ENCODE peak calls at places on chromosomes 6 and 20, in six cellular contexts. G, H, O, S, Q and J are unnamed samples.

GRCh38 chr6:35181313-35181932 is 32.3 kb upstream of the SCUBE3 start:
- DNase-seq in G (peak), H (no peak), O (no peak), S (no peak), Q (peak), J (no peak)

GRCh38 chr6:145147559-145147958 is 587.8 kb downstream of the EPM2A start:
- DNase-seq in G (peak), H (no peak), O (no peak), S (no peak), Q (peak), J (no peak)

GRCh38 chr20:56518126-56518525 is 6.4 kb upstream of the FAM209A start:
- DNase-seq in G (no peak), H (no peak), O (no peak), S (no peak), Q (no peak), J (no peak)

GRCh38 chr6:24824142-24824755 is 25.5 kb upstream of the ARMH2 start:
- DNase-seq in G (no peak), H (no peak), O (no peak), S (no peak), Q (no peak), J (no peak)

GRCh38 chr6:76861403-76861802 is 601.9 kb downstream of the HTR1B start:
- DNase-seq in G (no peak), H (peak), O (no peak), S (no peak), Q (peak), J (peak)

GRCh38 chr20:63096681-63097335 is 90.0 kb upstream of the BHLHE23 start:
- DNase-seq in G (no peak), H (peak), O (no peak), S (no peak), Q (no peak), J (no peak)

GRCh38 chr6:111258615-111259088 is 171.3 kb downstream of the SLC16A10 start:
- DNase-seq in G (no peak), H (no peak), O (no peak), S (no peak), Q (no peak), J (no peak)

GRCh38 chr20:11101243-11101642 is 427.4 kb upstream of the JAG1 start:
- DNase-seq in G (peak), H (no peak), O (no peak), S (no peak), Q (peak), J (peak)

GRCh38 chr6:57257911-57258541 is 35.9 kb upstream of the RAB23 start:
- DNase-seq in G (peak), H (no peak), O (no peak), S (no peak), Q (peak), J (no peak)

GRCh38 chr20:46688151-46689081 is 828 bp downstream of the TP53RK start:
- DNase-seq in G (peak), H (no peak), O (no peak), S (no peak), Q (peak), J (peak)

GRCh38 chr6:150588862-150589499 is 10.7 kb upstream of the PLEKHG1 start:
- DNase-seq in G (no peak), H (no peak), O (no peak), S (no peak), Q (no peak), J (no peak)

GRCh38 chr6:29938746-29939508 is 3.4 kb upstream of the HLA-A start:
- DNase-seq in G (no peak), H (no peak), O (no peak), S (no peak), Q (no peak), J (no peak)

GRCh38 chr6:140051521-140052455 is 677.3 kb upstream of the CITED2 start:
- DNase-seq in G (peak), H (no peak), O (no peak), S (no peak), Q (peak), J (peak)

GRCh38 chr6:121794630-121795029 is 359.2 kb downstream of the GJA1 start:
- DNase-seq in G (peak), H (no peak), O (no peak), S (no peak), Q (peak), J (peak)
- H3K9ac ChIP-seq in G (no peak), H (no peak), O (no peak), S (no peak), Q (peak), J (no peak)

GRCh38 chr6:89081129-89081422 is 525 bp downstream of the PNRC1 start:
- DNase-seq in G (no peak), H (no peak), O (no peak), S (no peak), Q (no peak), J (peak)
- H4K91ac ChIP-seq in G (peak), H (peak), O (peak), S (peak), Q (peak), J (peak)

GRCh38 chr20:33670715-33671499 is 3.3 kb downstream of the NECAB3 start:
- DNase-seq in G (no peak), H (no peak), O (no peak), S (no peak), Q (no peak), J (no peak)
- H3K9ac ChIP-seq in G (no peak), H (no peak), O (no peak), S (peak), Q (no peak), J (no peak)

GRCh38 chr6:113732384-113732966 is 124.7 kb upstream of the MARCKS start:
- DNase-seq in G (peak), H (no peak), O (no peak), S (peak), Q (peak), J (no peak)
- H4K91ac ChIP-seq in G (no peak), H (no peak), O (no peak), S (no peak), Q (no peak), J (no peak)

GRCh38 chr6:155248021-155249001 is 15.5 kb upstream of the CLDN20 start:
- DNase-seq in G (peak), H (peak), O (no peak), S (peak), Q (peak), J (peak)
- H3K9ac ChIP-seq in G (no peak), H (no peak), O (no peak), S (no peak), Q (peak), J (no peak)

DNA sequence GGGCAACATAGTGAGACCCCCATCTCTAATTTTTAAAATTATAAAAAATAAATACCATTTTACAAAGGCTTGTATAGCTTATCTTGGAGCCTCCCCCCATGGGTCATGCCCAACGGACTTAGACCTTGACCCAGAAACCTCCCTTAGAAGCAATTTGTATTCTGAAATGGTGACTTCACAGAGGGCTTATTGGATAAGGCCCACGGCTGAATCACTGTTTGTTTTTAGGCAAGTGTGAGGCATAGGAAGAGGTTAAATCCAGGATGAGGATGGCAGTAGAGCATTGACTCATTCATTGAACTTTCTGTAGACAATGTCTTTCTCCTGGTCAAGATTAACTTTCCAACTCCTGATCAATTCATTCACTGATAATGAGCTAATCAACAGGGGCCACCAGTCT is 6.2 kb upstream of the SNAI1 start:
- DNase-seq in G (peak), H (no peak), O (no peak), S (no peak), Q (no peak), J (no peak)
- H4K91ac ChIP-seq in G (no peak), H (no peak), O (no peak), S (no peak), Q (no peak), J (no peak)

DNA sequence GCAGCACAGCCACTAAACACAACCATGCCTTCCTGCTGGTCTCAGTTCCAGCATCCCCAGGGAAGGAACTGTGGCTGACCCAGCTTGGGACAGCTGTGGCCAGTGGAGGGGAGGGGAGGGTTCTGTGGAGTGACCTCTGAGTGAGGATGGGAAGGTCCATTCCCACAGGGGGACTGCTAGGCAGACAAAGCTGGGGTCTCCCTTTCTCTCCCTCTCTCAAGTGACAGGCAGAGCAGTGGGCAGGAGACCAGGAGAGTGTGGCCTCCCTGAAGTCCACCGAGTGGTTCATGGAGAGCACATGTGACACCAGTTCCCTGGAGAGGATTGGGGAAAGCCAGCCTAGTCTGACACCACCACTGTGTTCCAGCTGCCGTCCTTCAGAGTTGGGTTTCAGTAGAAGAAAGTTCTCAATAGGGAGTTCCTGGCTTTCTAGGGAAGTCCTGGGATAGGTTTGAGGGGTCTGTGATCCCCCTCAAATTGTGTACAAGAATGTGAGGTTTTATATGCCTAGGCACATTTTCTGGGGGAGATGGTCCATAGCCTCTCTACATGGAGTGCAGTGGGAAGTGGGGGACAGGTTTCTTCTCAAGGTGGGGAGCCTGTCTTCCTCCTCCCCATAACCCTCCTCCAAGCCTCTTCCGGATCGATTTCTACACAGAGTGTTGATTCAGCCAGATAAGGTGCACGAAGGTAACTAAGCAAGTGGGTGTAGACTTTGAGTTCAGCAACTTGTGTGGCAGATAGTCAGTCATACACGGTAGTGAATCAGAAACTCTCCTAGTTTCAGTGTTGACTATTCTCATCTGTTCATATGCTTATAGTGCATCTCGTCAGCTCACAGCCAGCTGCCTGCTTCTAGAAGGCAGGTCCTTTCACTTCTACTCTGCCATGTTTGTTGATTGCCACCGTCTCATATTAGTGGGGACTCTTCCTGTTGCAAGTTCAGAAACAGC is 18.9 kb downstream of the MANBAL start:
- DNase-seq in G (no peak), H (no peak), O (no peak), S (no peak), Q (no peak), J (no peak)
- H3K9ac ChIP-seq in G (no peak), H (no peak), O (no peak), S (no peak), Q (no peak), J (no peak)

GRCh38 chr6:83889625-83890024 is 30.1 kb downstream of the CYB5R4 start:
- DNase-seq in G (no peak), H (no peak), O (no peak), S (no peak), Q (no peak), J (no peak)

GRCh38 chr6:83893024-83893423 is 33.5 kb downstream of the CYB5R4 start:
- DNase-seq in G (no peak), H (no peak), O (no peak), S (no peak), Q (no peak), J (no peak)

GRCh38 chr6:83885984-83886383 is 26.5 kb downstream of the CYB5R4 start:
- DNase-seq in G (no peak), H (no peak), O (no peak), S (no peak), Q (no peak), J (no peak)

GRCh38 chr6:83891586-83891985 is 32.1 kb downstream of the CYB5R4 start:
- DNase-seq in G (no peak), H (no peak), O (no peak), S (no peak), Q (no peak), J (peak)

DNA sequence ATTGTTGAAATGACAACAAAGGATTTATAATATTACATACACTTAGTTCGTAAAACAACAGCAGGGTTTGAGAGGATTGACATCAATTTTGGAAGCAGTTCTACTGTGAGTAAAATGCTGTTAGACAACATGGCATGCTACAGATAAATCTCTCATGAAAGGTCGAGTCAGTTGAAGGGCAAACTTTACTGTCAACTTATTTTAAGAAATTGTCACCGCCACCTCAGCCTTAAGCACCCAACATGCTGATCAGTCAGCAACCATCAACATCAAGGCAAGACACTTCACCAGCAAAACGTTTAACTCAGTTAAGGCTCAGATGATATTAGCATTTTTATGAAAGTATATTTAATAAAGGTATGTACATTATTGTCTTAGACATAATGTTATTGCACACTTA is 31.0 kb downstream of the CYB5R4 start:
- DNase-seq in G (no peak), H (no peak), O (no peak), S (no peak), Q (no peak), J (no peak)
- H4K91ac ChIP-seq in G (no peak), H (no peak), O (no peak), S (no peak), Q (no peak), J (no peak)

GRCh38 chr6:108650781-108651180 is 90.1 kb downstream of the FOXO3 start:
- DNase-seq in G (peak), H (no peak), O (no peak), S (no peak), Q (peak), J (peak)
- H3K9ac ChIP-seq in G (peak), H (no peak), O (no peak), S (no peak), Q (peak), J (no peak)